ENCODE peak calls at places on chromosomes 3 and 15, in four cellular contexts. W, I, D and V are unnamed samples.

GRCh38 chr3:43223670-43224364 is 62.5 kb upstream of the SNRK start:
- DNase-seq in D (no peak), W (no peak), I (peak; percentile 4), V (no peak)

GRCh38 chr3:172804323-172804722 is 53.8 kb downstream of the ECT2 start:
- DNase-seq in W (no peak), I (no peak), D (no peak), V (no peak)

GRCh38 chr3:73848173-73848751 is 223.5 kb upstream of the PDZRN3 start:
- DNase-seq in W (no peak), I (no peak), D (no peak), V (peak; percentile 66)

GRCh38 chr3:12901631-12902045 is 60.3 kb upstream of the RPL32 start:
- DNase-seq in D (peak; percentile 44), W (no peak), I (peak; percentile 60), V (no peak)

GRCh38 chr3:146148468-146148931 is 12.5 kb downstream of the PLOD2 start:
- DNase-seq in D (no peak), W (no peak), I (no peak), V (no peak)

GRCh38 chr3:25854635-25855034 is 64.7 kb downstream of the OXSM start:
- DNase-seq in W (peak; percentile 23), D (peak; percentile 34), I (no peak), V (peak; percentile 23)

GRCh38 chr15:60070838-60071493 is 66.9 kb downstream of the FOXB1 start:
- DNase-seq in D (no peak), I (no peak), W (no peak), V (no peak)

GRCh38 chr15:75646944-75647364 is 758 bp upstream of the SNX33 start:
- DNase-seq in W (no peak), D (peak; percentile 38), I (no peak), V (peak; percentile 57)

DNA sequence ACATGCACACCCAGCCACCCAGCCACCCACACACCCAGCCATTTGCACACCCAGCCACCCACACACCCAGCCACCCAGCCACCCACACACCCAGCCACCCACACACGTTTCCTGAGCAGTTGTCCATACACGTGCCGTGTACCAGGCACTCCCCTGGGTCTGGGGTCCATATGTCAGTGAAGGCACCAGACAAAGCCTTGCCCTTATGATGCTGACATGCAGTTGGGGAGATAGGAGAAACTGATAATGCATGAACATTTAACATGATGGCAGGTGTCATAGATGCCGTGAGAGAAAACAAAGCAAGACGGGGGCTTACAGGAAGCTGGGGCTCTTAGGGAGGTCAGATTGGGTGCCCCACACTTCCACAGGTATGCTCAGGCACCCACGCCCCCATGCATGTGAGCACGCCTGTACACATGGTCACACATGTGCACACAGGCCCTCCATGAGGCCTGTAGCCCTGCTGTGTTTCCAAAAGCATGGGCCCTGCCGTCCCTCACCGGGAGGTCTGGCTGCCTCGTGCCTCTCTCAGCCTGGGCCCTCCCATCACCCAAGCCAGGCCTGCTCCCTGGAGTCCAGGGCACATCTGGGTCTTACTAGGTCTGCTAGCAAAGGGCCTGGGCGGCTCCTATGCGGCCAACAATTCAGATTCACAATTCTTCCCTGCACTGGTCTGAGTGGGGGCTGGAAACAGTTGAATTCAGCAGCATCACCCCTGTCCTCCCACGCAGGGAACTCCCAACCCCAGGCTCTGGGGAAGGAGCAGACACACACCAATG is 3.6 kb upstream of the DNAJB8 start:
- DNase-seq in W (no peak), I (no peak), D (no peak), V (no peak)
- H4K20me1 ChIP-seq in W (no peaks in the 10 kb centered on the region), I (no peaks in the 10 kb centered on the region), D (no peaks in the 10 kb centered on the region), V (no peaks in the 10 kb centered on the region)

GRCh38 chr15:29061746-29062660 is 176.2 kb downstream of the APBA2 start:
- DNase-seq in I (no peak), D (peak; percentile 44), W (no peak), V (no peak)
- H3K4me2 ChIP-seq in I (no peak overlapping the region), D (no peak overlapping the region), W (no peak overlapping the region), V (no peak overlapping the region)

GRCh38 chr3:178059124-178059523 is 477.1 kb upstream of the KCNMB2 start:
- DNase-seq in D (no peak), I (no peak), W (no peak), V (peak; percentile 37)
- H4K20me1 ChIP-seq in D (no peaks in the 10 kb centered on the region), I (no peaks in the 10 kb centered on the region), W (no peaks in the 10 kb centered on the region), V (no peaks in the 10 kb centered on the region)

DNA sequence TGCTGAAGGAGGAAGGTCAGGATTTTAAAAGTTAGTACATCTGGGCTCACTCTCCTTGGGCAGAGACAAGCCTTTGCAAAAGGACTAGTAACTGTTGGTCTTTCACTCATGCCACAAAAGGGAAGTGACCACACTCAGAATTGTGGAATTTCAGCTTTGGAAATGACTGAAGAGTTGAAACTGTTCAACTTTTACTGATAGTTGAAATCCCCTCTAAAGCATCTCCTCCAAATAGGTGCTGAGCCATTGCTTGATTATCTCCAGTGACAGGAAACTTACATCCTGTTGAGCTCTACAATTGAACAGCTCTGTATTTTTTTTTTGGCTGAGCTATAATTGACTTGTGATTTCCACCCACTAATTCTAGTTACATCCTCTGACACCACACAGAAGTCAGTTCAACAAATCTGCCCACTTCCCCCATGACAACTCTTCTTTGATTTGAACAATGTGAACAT is 254.8 kb upstream of the TPRG1 start:
- DNase-seq in I (peak; percentile 78), D (no peak), W (no peak), V (no peak)
- H3K4me2 ChIP-seq in I (peak overlapping the region; percentile 70), D (no peak overlapping the region), W (no peak overlapping the region), V (no peak overlapping the region)